ENCODE peak calls at places on chromosomes 13 and 19, in four cellular contexts. One of them, this sample, is unnamed.
A peak's percentile ranks its signal among the peaks of the same experiment; 100 is the strongest.

GRCh38 chr13:24911135-24911524 is 147.2 kb downstream of the RNF17 start:
- DNase-seq in HepG2: no peak
- DNase-seq in SK-N-SH: no peak
- DNase-seq in GM12878: no peak
- DNase-seq in this sample: peak; percentile 11

GRCh38 chr13:93260591-93260990 is 34.0 kb downstream of the GPC6 start:
- DNase-seq in HepG2: no peak
- DNase-seq in SK-N-SH: no peak
- DNase-seq in GM12878: no peak
- DNase-seq in this sample: no peak

GRCh38 chr19:16193466-16193865 is 4.2 kb upstream of the AP1M1 start:
- DNase-seq in HepG2: no peak
- DNase-seq in SK-N-SH: no peak
- DNase-seq in GM12878: no peak
- DNase-seq in this sample: no peak

GRCh38 chr13:23506821-23507210 is 63.4 kb upstream of the TNFRSF19 start:
- DNase-seq in HepG2: no peak
- DNase-seq in SK-N-SH: peak; percentile 50
- DNase-seq in GM12878: no peak
- DNase-seq in this sample: no peak

GRCh38 chr19:56547535-56547934 is 8.8 kb downstream of the ZFP28 start:
- DNase-seq in HepG2: no peak
- DNase-seq in SK-N-SH: no peak
- DNase-seq in GM12878: no peak
- DNase-seq in this sample: peak; percentile 35

GRCh38 chr19:44814517-44814916 is 5.6 kb downstream of the BCAM start:
- DNase-seq in HepG2: no peak
- DNase-seq in SK-N-SH: no peak
- DNase-seq in GM12878: no peak
- DNase-seq in this sample: no peak

GRCh38 chr19:46393456-46394397 is 19.6 kb downstream of the CCDC8 start:
- DNase-seq in HepG2: no peak
- DNase-seq in SK-N-SH: no peak
- DNase-seq in GM12878: no peak
- DNase-seq in this sample: peak; percentile 33

GRCh38 chr19:51901860-51902259 is 3.0 kb downstream of the ZNF649 start:
- DNase-seq in HepG2: no peak
- DNase-seq in SK-N-SH: no peak
- DNase-seq in GM12878: no peak
- DNase-seq in this sample: no peak

GRCh38 chr13:44334751-44335150 is 38.9 kb upstream of the SERP2 start:
- DNase-seq in HepG2: no peak
- DNase-seq in SK-N-SH: no peak
- DNase-seq in GM12878: no peak
- DNase-seq in this sample: no peak

GRCh38 chr13:102724923-102725322 is 30.1 kb upstream of the METTL21C start:
- DNase-seq in HepG2: peak; percentile 82
- DNase-seq in SK-N-SH: peak; percentile 29
- DNase-seq in GM12878: no peak
- DNase-seq in this sample: no peak

GRCh38 chr19:33514885-33515485 is 6.6 kb downstream of the PEPD start:
- DNase-seq in HepG2: no peak
- DNase-seq in SK-N-SH: no peak
- DNase-seq in GM12878: no peak
- DNase-seq in this sample: no peak

GRCh38 chr19:41626877-41627276 is at the start of gene CEACAM4:
- DNase-seq in HepG2: no peak
- DNase-seq in SK-N-SH: no peak
- DNase-seq in GM12878: no peak
- DNase-seq in this sample: no peak
- TF ChIP-seq POLR2AphosphoS5 in HepG2: no peak
- TF ChIP-seq POLR2AphosphoS5 in SK-N-SH: no peak
- TF ChIP-seq POLR2AphosphoS5 in GM12878: no peak
- TF ChIP-seq POLR2AphosphoS5 in this sample: no peak

GRCh38 chr13:76225815-76226489 is 589.8 kb downstream of the LMO7 start:
- DNase-seq in HepG2: no peak
- DNase-seq in SK-N-SH: no peak
- DNase-seq in GM12878: no peak
- DNase-seq in this sample: no peak
- TF ChIP-seq MXI1 in HepG2: no peak
- TF ChIP-seq MXI1 in SK-N-SH: no peak
- TF ChIP-seq MXI1 in GM12878: no peak
- TF ChIP-seq MXI1 in this sample: no peak

DNA sequence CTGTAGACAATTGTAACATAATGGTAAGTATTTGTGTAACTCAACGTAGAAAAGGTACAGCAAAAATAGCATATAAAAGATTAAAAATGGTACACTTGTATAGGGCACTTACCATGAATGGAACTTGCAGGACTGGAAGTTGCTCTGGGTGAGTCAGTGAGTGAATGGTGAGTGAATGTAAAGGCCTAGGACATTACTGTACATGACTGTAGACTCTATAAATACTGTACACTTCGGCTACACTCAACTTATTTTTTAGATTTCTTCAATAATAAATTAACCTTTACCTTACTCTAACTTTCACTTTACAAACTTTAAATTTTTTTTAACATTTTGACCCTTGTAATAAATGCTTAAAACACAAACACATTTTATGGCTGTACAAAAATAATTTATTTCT is 72.1 kb upstream of the FAM216B start:
- DNase-seq in HepG2: no peak
- DNase-seq in SK-N-SH: no peak
- DNase-seq in GM12878: no peak
- DNase-seq in this sample: no peak
- TF ChIP-seq POLR2AphosphoS5 in HepG2: no peak
- TF ChIP-seq POLR2AphosphoS5 in SK-N-SH: no peak
- TF ChIP-seq POLR2AphosphoS5 in GM12878: no peak
- TF ChIP-seq POLR2AphosphoS5 in this sample: no peak

GRCh38 chr13:94427313-94427712 is 52.2 kb downstream of the DCT start:
- DNase-seq in HepG2: no peak
- DNase-seq in SK-N-SH: peak; percentile 40
- DNase-seq in GM12878: no peak
- DNase-seq in this sample: no peak

GRCh38 chr13:94433055-94433947 is 46.2 kb downstream of the DCT start:
- DNase-seq in HepG2: peak; percentile 45
- DNase-seq in SK-N-SH: no peak
- DNase-seq in GM12878: no peak
- DNase-seq in this sample: peak; percentile 50

GRCh38 chr13:94435604-94436226 is 43.8 kb downstream of the DCT start:
- DNase-seq in HepG2: peak; percentile 27
- DNase-seq in SK-N-SH: peak; percentile 60
- DNase-seq in GM12878: no peak
- DNase-seq in this sample: peak; percentile 40

GRCh38 chr13:94431569-94431968 is 47.9 kb downstream of the DCT start:
- DNase-seq in HepG2: no peak
- DNase-seq in SK-N-SH: no peak
- DNase-seq in GM12878: no peak
- DNase-seq in this sample: no peak

GRCh38 chr13:94431987-94432386 is 47.5 kb downstream of the DCT start:
- DNase-seq in HepG2: no peak
- DNase-seq in SK-N-SH: no peak
- DNase-seq in GM12878: no peak
- DNase-seq in this sample: no peak
- TF ChIP-seq MXI1 in HepG2: no peak
- TF ChIP-seq MXI1 in SK-N-SH: no peak
- TF ChIP-seq MXI1 in GM12878: no peak
- TF ChIP-seq MXI1 in this sample: no peak

GRCh38 chr19:35903550-35904179 is 1.3 kb downstream of the HCST start:
- DNase-seq in HepG2: peak; percentile 52
- DNase-seq in SK-N-SH: peak; percentile 75
- DNase-seq in GM12878: peak; percentile 84
- DNase-seq in this sample: peak; percentile 80

GRCh38 chr19:35902870-35903475 is 644 bp downstream of the HCST start:
- DNase-seq in HepG2: no peak
- DNase-seq in SK-N-SH: no peak
- DNase-seq in GM12878: no peak
- DNase-seq in this sample: no peak

GRCh38 chr19:35901055-35901644 is 810 bp upstream of the NFKBID start:
- DNase-seq in HepG2: no peak
- DNase-seq in SK-N-SH: no peak
- DNase-seq in GM12878: no peak
- DNase-seq in this sample: no peak

GRCh38 chr19:35899547-35900214 is 659 bp downstream of the NFKBID start:
- DNase-seq in HepG2: peak; percentile 47
- DNase-seq in SK-N-SH: peak; percentile 95
- DNase-seq in GM12878: peak; percentile 78
- DNase-seq in this sample: peak; percentile 92

GRCh38 chr19:35901854-35902661 is at the start of gene HCST:
- DNase-seq in HepG2: no peak
- DNase-seq in SK-N-SH: no peak
- DNase-seq in GM12878: no peak
- DNase-seq in this sample: no peak
- TF ChIP-seq POLR2AphosphoS5 in HepG2: no peak
- TF ChIP-seq POLR2AphosphoS5 in SK-N-SH: no peak
- TF ChIP-seq POLR2AphosphoS5 in GM12878: peak; percentile 76
- TF ChIP-seq POLR2AphosphoS5 in this sample: no peak